ENCODE peak calls at places on chromosomes 4 and X, in six cellular contexts. P is mesothelial cell of epicardium, Z is transverse colon, V is NCI-H1436, E is T-cell, Y is memory B cell. I is an unnamed sample.
A peak's percentile ranks its signal among the peaks of the same experiment; 100 is the strongest.

GRCh38 chr4:100555791-100556190 is 38.0 kb upstream of the EMCN start:
- DNase-seq in E (no peak), Z (no peak), V (no peak), P (no peak), Y (no peak), I (no peak)

GRCh38 chr4:143017210-143017609 is 167.5 kb upstream of the USP38 start:
- DNase-seq in P (no peak), V (no peak), E (no peak), Z (no peak), Y (no peak), I (no peak)

GRCh38 chr4:33062155-33062554 is 2342.0 kb downstream of the PCDH7 start:
- DNase-seq in P (no peak), Z (no peak), E (no peak), Y (no peak), V (no peak), I (no peak)

GRCh38 chrX:150934453-150934852 is 36.0 kb upstream of the CD99L2 start:
- DNase-seq in V (no peak), P (no peak), E (no peak), Y (no peak), Z (peak; percentile 16), I (peak; percentile 9)

GRCh38 chrX:45502396-45502795 is 301.7 kb upstream of the DIPK2B start:
- DNase-seq in Z (no peak), E (no peak), Y (no peak), P (no peak), V (no peak), I (no peak)

GRCh38 chrX:101206471-101206870 is 13.1 kb upstream of the DRP2 start:
- DNase-seq in Y (peak; percentile 1), E (no peak), Z (no peak), P (no peak), V (peak; percentile 57), I (no peak)

GRCh38 chr4:144399927-144400326 is 246.0 kb upstream of the HHIP start:
- DNase-seq in Y (no peak), E (no peak), P (no peak), V (no peak), Z (no peak), I (no peak)

GRCh38 chrX:153537526-153538295 is 20.3 kb downstream of the ATP2B3 start:
- DNase-seq in P (no peak), Y (no peak), E (no peak), V (peak; percentile 40), Z (no peak), I (no peak)